ENCODE peak calls at places on chromosomes 16 and 17, in nine cellular contexts. K, R, B, H, E, J, P, U and L are unnamed samples.

GRCh38 chr16:11354733-11355574 is 9.7 kb downstream of the RMI2 start:
- DNase-seq in K (no peak), R (no peak), B (peak), H (no peak), E (no peak), J (peak), P (no peak), U (peak), L (no peak)

GRCh38 chr16:30065943-30066881 is 652 bp downstream of the ALDOA start:
- DNase-seq in K (peak), R (peak), B (peak), H (no peak), E (no peak), J (peak), P (peak), U (peak), L (no peak)

GRCh38 chr16:89435051-89435450 is 55.3 kb downstream of the ANKRD11 start:
- DNase-seq in K (no peak), R (no peak), B (no peak), H (no peak), E (no peak), J (peak), P (no peak), U (no peak), L (no peak)

GRCh38 chr16:57123969-57124674 is 31.7 kb downstream of the CPNE2 start:
- DNase-seq in K (no peak), R (no peak), B (no peak), H (no peak), E (no peak), J (no peak), P (no peak), U (no peak), L (no peak)

GRCh38 chr16:24221219-24221618 is 34.9 kb upstream of the CACNG3 start:
- DNase-seq in K (no peak), R (no peak), B (no peak), H (no peak), E (no peak), J (no peak), P (no peak), U (no peak), L (no peak)

GRCh38 chr17:65707780-65708179 is 146.3 kb upstream of the AXIN2 start:
- DNase-seq in K (no peak), R (no peak), B (no peak), H (no peak), E (no peak), J (no peak), P (no peak), U (no peak), L (no peak)

GRCh38 chr16:81723098-81723723 is 55.9 kb upstream of the PLCG2 start:
- DNase-seq in K (peak), R (peak), B (peak), H (peak), E (peak), J (no peak), P (peak), U (peak), L (peak)

GRCh38 chr16:30748634-30749445 is 615 bp downstream of the PHKG2 start:
- DNase-seq in K (peak), R (no peak), B (peak), H (peak), E (peak), J (peak), P (peak), U (peak), L (no peak)

GRCh38 chr17:13154403-13154802 is 136.6 kb upstream of the ELAC2 start:
- DNase-seq in K (no peak), R (no peak), B (no peak), H (no peak), E (no peak), J (no peak), P (no peak), U (no peak), L (no peak)

GRCh38 chr16:88967800-88968588 is 9.0 kb downstream of the CBFA2T3 start:
- DNase-seq in K (no peak), R (no peak), B (no peak), H (no peak), E (no peak), J (peak), P (no peak), U (no peak), L (no peak)

GRCh38 chr17:80751460-80752368 is 207.1 kb downstream of the RPTOR start:
- DNase-seq in K (no peak), R (no peak), B (no peak), H (no peak), E (no peak), J (no peak), P (no peak), U (no peak), L (no peak)

GRCh38 chr17:17044846-17045561 is 2.7 kb downstream of the MPRIP start:
- DNase-seq in K (peak), R (peak), B (no peak), H (no peak), E (peak), J (no peak), P (peak), U (no peak), L (no peak)